ENCODE peak calls at places on chromosome 10, in nine cellular contexts. C is astrocyte of the spinal cord; Q is stimulated activated CD4-positive, alpha-beta T cell treated with anti-CD3 and anti-CD28 coated beads, Interleukin-2, amount 100 ng/mL, for 48 hours; L is AG08395; Y is left cardiac atrium; P is GM10248; X is mucosa of gallbladder; H is HEK293T; E is tibial artery. U is an unnamed sample.

GRCh38 chr10:70175516-70175915 is 5.2 kb upstream of the SAR1A start:
- DNase-seq in C (no peak), Q (no peak), L (no peak), Y (no peak), P (no peak), X (no peak), H (no peak), E (no peak), U (no peak)

GRCh38 chr10:132845041-132845551 is 59.1 kb upstream of the NKX6-2 start:
- DNase-seq in C (no peak), Q (no peak), L (no peak), Y (no peak), P (no peak), X (no peak), H (no peak), E (no peak), U (no peak)

GRCh38 chr10:78319371-78319770 is 285.7 kb downstream of the RPS24 start:
- DNase-seq in C (no peak), Q (no peak), L (no peak), Y (no peak), P (no peak), X (peak; percentile 3), H (no peak), E (no peak), U (no peak)

GRCh38 chr10:104447899-104448298 is 94.3 kb downstream of the CFAP58 start:
- DNase-seq in C (no peak), Q (no peak), L (no peak), Y (no peak), P (no peak), X (no peak), H (no peak), E (no peak), U (no peak)

GRCh38 chr10:12777840-12778585 is 223.5 kb downstream of the CCDC3 start:
- DNase-seq in C (no peak), Q (peak; percentile 25), L (no peak), Y (peak; percentile 59), P (no peak), X (no peak), H (no peak), E (no peak), U (no peak)

GRCh38 chr10:62025901-62026879 is 124.7 kb downstream of the ARID5B start:
- DNase-seq in C (peak; percentile 55), Q (no peak), L (peak; percentile 72), Y (no peak), P (no peak), X (no peak), H (no peak), E (no peak), U (no peak)

GRCh38 chr10:122149138-122149606 is 121.9 kb upstream of the BTBD16 start:
- DNase-seq in C (peak; percentile 44), Q (no peak), L (peak; percentile 54), Y (peak; percentile 85), P (no peak), X (no peak), H (no peak), E (peak; percentile 67), U (no peak)

GRCh38 chr10:31468536-31468859 is 149.5 kb downstream of the ZEB1 start:
- DNase-seq in C (no peak), Q (no peak), L (no peak), Y (no peak), P (no peak), X (no peak), H (no peak), E (no peak), U (no peak)

GRCh38 chr10:131022981-131023380 is 288.5 kb downstream of the TCERG1L start:
- DNase-seq in C (no peak), Q (no peak), L (no peak), Y (no peak), P (no peak), X (no peak), H (no peak), E (no peak), U (no peak)

GRCh38 chr10:22634606-22635467 is 79.5 kb downstream of the PIP4K2A start:
- DNase-seq in C (no peak), Q (no peak), L (no peak), Y (no peak), P (no peak), X (no peak), H (no peak), E (no peak), U (no peak)